ENCODE peak calls at places on chromosomes 6 and 20, in seven cellular contexts. J is adrenal gland, Z is tibial artery, V is breast epithelium, C is spleen, S is upper lobe of right lung, H is uterus. R is an unnamed sample.

GRCh38 chr6:43706788-43707187 is 19.2 kb upstream of the MRPS18A start:
- DNase-seq in H (no peak), V (no peak), C (no peak), S (no peak), J (no peak), Z (no peak), R (no peak)

GRCh38 chr6:138275976-138276375 is 57.7 kb upstream of the PBOV1 start:
- DNase-seq in S (no peak), C (no peak), Z (no peak), H (no peak), V (no peak), J (no peak), R (no peak)

GRCh38 chr6:4340544-4340943 is 205.2 kb upstream of the ECI2 start:
- DNase-seq in S (no peak), V (no peak), J (no peak), H (no peak), Z (no peak), C (no peak), R (no peak)

GRCh38 chr20:36214684-36215256 is 21.5 kb upstream of the AAR2 start:
- DNase-seq in S (no peak), J (no peak), Z (no peak), V (no peak), C (peak; percentile 47), H (no peak), R (peak; percentile 4)

GRCh38 chr20:61845276-61845675 is 220.4 kb downstream of the TAF4 start:
- DNase-seq in Z (no peak), H (no peak), C (peak; percentile 54), S (no peak), V (no peak), J (no peak), R (no peak)

GRCh38 chr20:3723284-3723683 is 9.2 kb upstream of the HSPA12B start:
- DNase-seq in C (no peak), H (no peak), V (no peak), Z (no peak), S (peak; percentile 12), J (no peak), R (no peak)

GRCh38 chr6:81806793-81807565 is 54.5 kb upstream of the TENT5A start:
- DNase-seq in S (no peak), C (no peak), J (no peak), V (no peak), H (no peak), Z (no peak), R (no peak)

GRCh38 chr6:136031982-136032381 is 180.5 kb downstream of the PDE7B start:
- DNase-seq in V (no peak), C (no peak), J (peak; percentile 33), Z (no peak), S (no peak), H (no peak), R (no peak)

GRCh38 chr6:45586216-45587171 is 208.8 kb upstream of the SUPT3H start:
- DNase-seq in J (no peak), S (no peak), H (no peak), V (no peak), Z (no peak), C (no peak), R (no peak)

GRCh38 chr6:43976706-43977403 is 150.4 kb downstream of the MRPL14 start:
- DNase-seq in V (no peak), H (no peak), C (no peak), S (no peak), Z (no peak), J (no peak), R (no peak)

GRCh38 chr20:57654363-57654997 is 34.3 kb upstream of the ZBP1 start:
- DNase-seq in Z (peak; percentile 78), S (peak; percentile 61), C (peak; percentile 81), H (peak; percentile 67), V (peak; percentile 57), J (peak; percentile 38), R (peak; percentile 30)

GRCh38 chr6:141744971-141745370 is 387.8 kb upstream of the GJE1 start:
- DNase-seq in H (no peak), S (no peak), V (no peak), Z (no peak), J (no peak), C (no peak), R (no peak)

GRCh38 chr6:53585208-53585903 is 40.5 kb upstream of the GCLC start:
- DNase-seq in V (no peak), H (no peak), S (no peak), J (no peak), C (no peak), Z (no peak), R (no peak)

GRCh38 chr6:43060034-43060754 is 763 bp downstream of the KLC4 start:
- DNase-seq in H (no peak), C (no peak), Z (peak; percentile 65), V (no peak), S (peak; percentile 77), J (no peak), R (no peak)

GRCh38 chr6:167424060-167424673 is 99.3 kb downstream of the TTLL2 start:
- DNase-seq in Z (no peak), H (no peak), S (peak; percentile 54), V (no peak), J (no peak), C (no peak), R (no peak)

GRCh38 chr6:170258395-170258794 is 32.5 kb downstream of the DLL1 start:
- DNase-seq in C (peak; percentile 47), H (no peak), Z (no peak), J (no peak), V (no peak), S (no peak), R (no peak)

GRCh38 chr20:49228676-49229075 is 9.5 kb downstream of the DDX27 start:
- DNase-seq in V (no peak), Z (no peak), C (no peak), J (no peak), S (no peak), H (no peak), R (no peak)

GRCh38 chr20:40706977-40707582 is 18.0 kb upstream of the MAFB start:
- DNase-seq in J (no peak), Z (no peak), H (no peak), V (no peak), C (no peak), S (no peak), R (no peak)
- TF ChIP-seq CTCF in J (no peak), Z (no peak), H (no peak), V (no peak), C (no peak), S (peak; percentile 28), R (no peak)

GRCh38 chr20:17960927-17961599 is 7.5 kb downstream of the SNX5 start:
- DNase-seq in S (no peak), H (peak; percentile 72), C (no peak), Z (no peak), V (no peak), J (no peak), R (peak; percentile 75)
- H3K4me3 ChIP-seq in S (no peak overlapping the region), H (peak overlapping the region; percentile 6), C (no peak overlapping the region), Z (peak overlapping the region; percentile 23), V (peak overlapping the region; percentile 27), J (no peak overlapping the region), R (peak overlapping the region; percentile 15)

GRCh38 chr6:14876778-14877613 is 368.9 kb upstream of the JARID2 start:
- DNase-seq in V (no peak), H (no peak), C (no peak), J (no peak), S (no peak), Z (no peak), R (peak; percentile 48)

GRCh38 chr6:14875678-14876063 is 370.2 kb upstream of the JARID2 start:
- DNase-seq in C (no peak), V (no peak), S (no peak), Z (no peak), J (no peak), H (no peak), R (no peak)

GRCh38 chr6:14880052-14880451 is 365.8 kb upstream of the JARID2 start:
- DNase-seq in C (no peak), H (no peak), J (no peak), Z (no peak), S (no peak), V (no peak), R (no peak)

GRCh38 chr6:14874975-14875677 is 370.7 kb upstream of the JARID2 start:
- DNase-seq in V (no peak), C (no peak), S (no peak), H (no peak), Z (no peak), J (no peak), R (no peak)

GRCh38 chr6:14877758-14878157 is 368.1 kb upstream of the JARID2 start:
- DNase-seq in J (no peak), Z (no peak), C (no peak), V (no peak), S (no peak), H (no peak), R (no peak)
- H3K27ac ChIP-seq in J (peak overlapping the region; percentile 57), Z (no peak overlapping the region), C (no peak overlapping the region), V (no peak overlapping the region), S (no peak overlapping the region), H (no peak overlapping the region), R (peak overlapping the region; percentile 53)

DNA sequence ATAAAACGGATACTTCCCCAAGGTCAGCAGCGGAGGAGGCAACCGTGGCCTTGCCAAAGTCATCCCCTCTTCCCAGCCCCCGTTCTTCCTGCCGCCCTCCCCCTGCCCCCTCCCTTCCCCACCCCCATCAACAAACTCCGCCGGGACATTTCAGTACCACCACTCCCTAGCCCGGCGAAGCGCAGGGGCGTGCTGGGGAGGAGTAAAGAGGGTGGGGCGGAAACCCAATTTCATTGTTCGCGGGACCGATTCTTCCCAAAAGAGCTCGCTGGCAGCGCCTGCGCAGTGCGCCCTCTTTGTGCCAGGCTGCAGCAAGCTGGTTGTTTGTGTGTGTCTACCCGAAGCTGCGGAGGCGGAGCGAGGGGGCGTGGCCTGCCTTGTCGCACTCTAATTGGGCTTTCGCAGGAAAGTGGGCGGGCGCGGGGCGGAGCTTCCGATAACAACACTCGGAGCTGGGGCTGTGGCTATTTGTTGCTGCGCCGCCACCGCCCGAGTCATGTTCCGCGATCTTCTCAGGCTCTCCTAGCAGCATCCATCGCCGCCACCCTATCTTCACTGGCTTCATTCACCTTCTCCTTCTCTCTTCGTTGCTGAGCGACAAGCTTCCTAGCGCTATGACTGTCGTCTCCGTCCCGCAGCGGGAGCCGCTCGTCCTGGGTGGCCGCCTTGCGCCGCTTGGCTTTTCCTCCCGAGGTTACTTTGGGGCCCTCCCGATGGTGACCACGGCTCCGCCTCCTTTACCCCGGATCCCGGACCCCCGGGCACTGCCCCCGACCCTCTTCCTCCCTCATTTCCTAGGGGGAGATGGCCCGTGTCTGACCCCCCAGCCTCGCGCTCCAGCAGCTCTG is at the start of gene PNRC1:
- DNase-seq in Z (peak; percentile 100), H (peak; percentile 100), V (peak; percentile 100), S (peak; percentile 100), C (peak; percentile 100), J (peak; percentile 100), R (peak; percentile 99)
- TF ChIP-seq CTCF in Z (no peak), H (no peak), V (no peak), S (no peak), C (no peak), J (no peak), R (no peak)

GRCh38 chr6:158567871-158568401 is 8.0 kb downstream of the TMEM181 start:
- DNase-seq in V (peak; percentile 7), S (no peak), J (no peak), C (no peak), H (no peak), Z (no peak), R (no peak)

GRCh38 chr6:158566207-158566818 is 6.4 kb downstream of the TMEM181 start:
- DNase-seq in S (no peak), V (peak; percentile 34), J (no peak), H (no peak), C (no peak), Z (no peak), R (no peak)

GRCh38 chr6:158565482-158566040 is 5.7 kb downstream of the TMEM181 start:
- DNase-seq in S (no peak), V (peak; percentile 28), H (no peak), Z (no peak), J (no peak), C (no peak), R (no peak)

GRCh38 chr6:158568549-158568948 is 8.7 kb downstream of the TMEM181 start:
- DNase-seq in C (no peak), J (no peak), Z (no peak), V (peak; percentile 15), S (no peak), H (no peak), R (no peak)

GRCh38 chr6:158567152-158567551 is 7.3 kb downstream of the TMEM181 start:
- DNase-seq in Z (no peak), H (no peak), J (no peak), S (no peak), V (peak; percentile 31), C (no peak), R (no peak)
- H3K4me3 ChIP-seq in Z (no peak overlapping the region), H (no peak overlapping the region), J (no peak overlapping the region), S (no peak overlapping the region), V (no peak overlapping the region), C (no peak overlapping the region), R (no peak overlapping the region)